ENCODE peak calls at places on chromosomes 5 and 9, in seven cellular contexts. K is AG08396; J is osteoblast; I is CD4-positive, CD25-positive, alpha-beta regulatory T cell; L is stimulated activated CD8-positive, alpha-beta memory T cell treated with anti-CD3 and anti-CD28 coated beads, Interleukin-4, amount 100 ng/mL, for 4 hours; X is SW480; D is lower lobe of right lung. O is an unnamed sample.

GRCh38 chr9:751137-752051 is 90.1 kb upstream of the DMRT1 start:
- DNase-seq in K (no peak), J (peak; percentile 71), I (no peak), L (no peak), X (no peak), D (no peak), O (no peak)

GRCh38 chr9:9598723-9599122 is 1014.1 kb downstream of the PTPRD start:
- DNase-seq in K (no peak), J (no peak), I (no peak), L (no peak), X (no peak), D (no peak), O (no peak)

GRCh38 chr9:27377147-27377807 is 80.3 kb upstream of the EQTN start:
- DNase-seq in K (no peak), J (no peak), I (no peak), L (no peak), X (no peak), D (no peak), O (no peak)

GRCh38 chr5:154166901-154167791 is 23.4 kb upstream of the GALNT10 start:
- DNase-seq in K (no peak), J (no peak), I (no peak), L (no peak), X (no peak), D (no peak), O (no peak)

GRCh38 chr9:114091711-114092110 is 7.4 kb downstream of the KIF12 start:
- DNase-seq in K (no peak), J (peak; percentile 31), I (no peak), L (no peak), X (no peak), D (no peak), O (no peak)

GRCh38 chr9:137369911-137370630 is 52.9 kb downstream of the EXD3 start:
- DNase-seq in K (no peak), J (peak; percentile 80), I (no peak), L (no peak), X (no peak), D (peak; percentile 38), O (no peak)

GRCh38 chr9:110669439-110669838 is 848 bp downstream of the MUSK start:
- DNase-seq in K (no peak), J (no peak), I (no peak), L (no peak), X (no peak), D (no peak), O (no peak)

GRCh38 chr5:17709011-17709710 is 74.9 kb downstream of the TAF11L14 start:
- DNase-seq in K (no peak), J (no peak), I (no peak), L (no peak), X (no peak), D (no peak), O (no peak)

GRCh38 chr9:91966503-91966902 is 16.5 kb upstream of the ROR2 start:
- DNase-seq in K (no peak), J (no peak), I (no peak), L (no peak), X (no peak), D (no peak), O (no peak)

GRCh38 chr9:113656771-113657670 is 193.5 kb downstream of the RGS3 start:
- DNase-seq in K (no peak), J (no peak), I (no peak), L (no peak), X (no peak), D (no peak), O (no peak)